ENCODE peak calls at places on chromosomes 13 and 19, in nine cellular contexts. One of them, this sample, is unnamed.

GRCh38 chr19:45906221-45906620 is 3.8 kb upstream of the MYPOP start:
- DNase-seq in HFF-Myc: no peak
- DNase-seq in stimulated activated CD4-positive, alpha-beta T cell treated with anti-CD3 and anti-CD28 coated beads, Interleukin-2, amount 100 ng/mL, for 24 hours: no peak
- DNase-seq in activated naive CD4-positive, alpha-beta T cell treated with anti-CD3 and anti-CD28 coated beads, Interleukin-2, amount 10 ng/mL, durations not matched to agents 7 days and 5 days: no peak
- DNase-seq in activated naive CD8-positive, alpha-beta T cell treated with anti-CD3 and anti-CD28 coated beads for 36 hours: no peak
- DNase-seq in mucosa of descending colon: no peak
- DNase-seq in NCI-H2171: no peak
- DNase-seq in lung: no peak
- DNase-seq in islet precursor cell: no peak
- DNase-seq in this sample: peak

GRCh38 chr13:73996569-73996968 is 137.6 kb downstream of the KLF12 start:
- DNase-seq in mucosa of descending colon: no peak
- DNase-seq in NCI-H2171: no peak
- DNase-seq in activated naive CD4-positive, alpha-beta T cell treated with anti-CD3 and anti-CD28 coated beads, Interleukin-2, amount 10 ng/mL, durations not matched to agents 7 days and 5 days: no peak
- DNase-seq in stimulated activated CD4-positive, alpha-beta T cell treated with anti-CD3 and anti-CD28 coated beads, Interleukin-2, amount 100 ng/mL, for 24 hours: no peak
- DNase-seq in HFF-Myc: no peak
- DNase-seq in lung: no peak
- DNase-seq in activated naive CD8-positive, alpha-beta T cell treated with anti-CD3 and anti-CD28 coated beads for 36 hours: no peak
- DNase-seq in islet precursor cell: no peak
- DNase-seq in this sample: no peak

GRCh38 chr13:93857126-93857525 is 622.4 kb downstream of the DCT start:
- DNase-seq in lung: no peak
- DNase-seq in mucosa of descending colon: no peak
- DNase-seq in islet precursor cell: no peak
- DNase-seq in activated naive CD4-positive, alpha-beta T cell treated with anti-CD3 and anti-CD28 coated beads, Interleukin-2, amount 10 ng/mL, durations not matched to agents 7 days and 5 days: no peak
- DNase-seq in stimulated activated CD4-positive, alpha-beta T cell treated with anti-CD3 and anti-CD28 coated beads, Interleukin-2, amount 100 ng/mL, for 24 hours: no peak
- DNase-seq in HFF-Myc: no peak
- DNase-seq in NCI-H2171: no peak
- DNase-seq in activated naive CD8-positive, alpha-beta T cell treated with anti-CD3 and anti-CD28 coated beads for 36 hours: no peak
- DNase-seq in this sample: peak

GRCh38 chr13:50678464-50679162 is 164.9 kb downstream of the DLEU7 start:
- DNase-seq in activated naive CD4-positive, alpha-beta T cell treated with anti-CD3 and anti-CD28 coated beads, Interleukin-2, amount 10 ng/mL, durations not matched to agents 7 days and 5 days: no peak
- DNase-seq in mucosa of descending colon: no peak
- DNase-seq in stimulated activated CD4-positive, alpha-beta T cell treated with anti-CD3 and anti-CD28 coated beads, Interleukin-2, amount 100 ng/mL, for 24 hours: no peak
- DNase-seq in activated naive CD8-positive, alpha-beta T cell treated with anti-CD3 and anti-CD28 coated beads for 36 hours: no peak
- DNase-seq in lung: no peak
- DNase-seq in HFF-Myc: peak
- DNase-seq in NCI-H2171: no peak
- DNase-seq in islet precursor cell: no peak
- DNase-seq in this sample: peak

GRCh38 chr19:23328211-23328610 is 67.1 kb downstream of the ZNF91 start:
- DNase-seq in lung: no peak
- DNase-seq in NCI-H2171: no peak
- DNase-seq in HFF-Myc: no peak
- DNase-seq in mucosa of descending colon: no peak
- DNase-seq in activated naive CD4-positive, alpha-beta T cell treated with anti-CD3 and anti-CD28 coated beads, Interleukin-2, amount 10 ng/mL, durations not matched to agents 7 days and 5 days: no peak
- DNase-seq in stimulated activated CD4-positive, alpha-beta T cell treated with anti-CD3 and anti-CD28 coated beads, Interleukin-2, amount 100 ng/mL, for 24 hours: no peak
- DNase-seq in islet precursor cell: no peak
- DNase-seq in activated naive CD8-positive, alpha-beta T cell treated with anti-CD3 and anti-CD28 coated beads for 36 hours: no peak
- DNase-seq in this sample: no peak

GRCh38 chr19:389935-390289 is 19.0 kb downstream of the C2CD4C start:
- DNase-seq in activated naive CD4-positive, alpha-beta T cell treated with anti-CD3 and anti-CD28 coated beads, Interleukin-2, amount 10 ng/mL, durations not matched to agents 7 days and 5 days: no peak
- DNase-seq in islet precursor cell: no peak
- DNase-seq in stimulated activated CD4-positive, alpha-beta T cell treated with anti-CD3 and anti-CD28 coated beads, Interleukin-2, amount 100 ng/mL, for 24 hours: no peak
- DNase-seq in mucosa of descending colon: no peak
- DNase-seq in lung: no peak
- DNase-seq in HFF-Myc: no peak
- DNase-seq in NCI-H2171: no peak
- DNase-seq in activated naive CD8-positive, alpha-beta T cell treated with anti-CD3 and anti-CD28 coated beads for 36 hours: no peak
- DNase-seq in this sample: no peak

GRCh38 chr19:19721896-19722295 is 11.0 kb downstream of the ZNF14 start:
- DNase-seq in activated naive CD8-positive, alpha-beta T cell treated with anti-CD3 and anti-CD28 coated beads for 36 hours: no peak
- DNase-seq in lung: no peak
- DNase-seq in islet precursor cell: no peak
- DNase-seq in activated naive CD4-positive, alpha-beta T cell treated with anti-CD3 and anti-CD28 coated beads, Interleukin-2, amount 10 ng/mL, durations not matched to agents 7 days and 5 days: no peak
- DNase-seq in HFF-Myc: no peak
- DNase-seq in stimulated activated CD4-positive, alpha-beta T cell treated with anti-CD3 and anti-CD28 coated beads, Interleukin-2, amount 100 ng/mL, for 24 hours: no peak
- DNase-seq in NCI-H2171: no peak
- DNase-seq in mucosa of descending colon: no peak
- DNase-seq in this sample: no peak

GRCh38 chr19:7900401-7900870 is 3.2 kb upstream of the MAP2K7 start:
- DNase-seq in islet precursor cell: no peak
- DNase-seq in lung: no peak
- DNase-seq in NCI-H2171: no peak
- DNase-seq in mucosa of descending colon: no peak
- DNase-seq in HFF-Myc: no peak
- DNase-seq in activated naive CD8-positive, alpha-beta T cell treated with anti-CD3 and anti-CD28 coated beads for 36 hours: no peak
- DNase-seq in stimulated activated CD4-positive, alpha-beta T cell treated with anti-CD3 and anti-CD28 coated beads, Interleukin-2, amount 100 ng/mL, for 24 hours: no peak
- DNase-seq in activated naive CD4-positive, alpha-beta T cell treated with anti-CD3 and anti-CD28 coated beads, Interleukin-2, amount 10 ng/mL, durations not matched to agents 7 days and 5 days: no peak
- DNase-seq in this sample: no peak

GRCh38 chr13:73754727-73755292 is 379.4 kb downstream of the KLF12 start:
- DNase-seq in islet precursor cell: no peak
- DNase-seq in activated naive CD8-positive, alpha-beta T cell treated with anti-CD3 and anti-CD28 coated beads for 36 hours: no peak
- DNase-seq in activated naive CD4-positive, alpha-beta T cell treated with anti-CD3 and anti-CD28 coated beads, Interleukin-2, amount 10 ng/mL, durations not matched to agents 7 days and 5 days: no peak
- DNase-seq in NCI-H2171: peak
- DNase-seq in HFF-Myc: peak
- DNase-seq in lung: no peak
- DNase-seq in mucosa of descending colon: no peak
- DNase-seq in stimulated activated CD4-positive, alpha-beta T cell treated with anti-CD3 and anti-CD28 coated beads, Interleukin-2, amount 100 ng/mL, for 24 hours: no peak
- DNase-seq in this sample: peak

GRCh38 chr13:106916329-106916728 is 348.4 kb upstream of the ARGLU1 start:
- DNase-seq in stimulated activated CD4-positive, alpha-beta T cell treated with anti-CD3 and anti-CD28 coated beads, Interleukin-2, amount 100 ng/mL, for 24 hours: no peak
- DNase-seq in mucosa of descending colon: no peak
- DNase-seq in NCI-H2171: no peak
- DNase-seq in activated naive CD4-positive, alpha-beta T cell treated with anti-CD3 and anti-CD28 coated beads, Interleukin-2, amount 10 ng/mL, durations not matched to agents 7 days and 5 days: no peak
- DNase-seq in lung: no peak
- DNase-seq in islet precursor cell: no peak
- DNase-seq in activated naive CD8-positive, alpha-beta T cell treated with anti-CD3 and anti-CD28 coated beads for 36 hours: no peak
- DNase-seq in HFF-Myc: no peak
- DNase-seq in this sample: no peak

GRCh38 chr19:51531349-51532315 is at the start of gene SIGLEC6:
- DNase-seq in lung: peak
- DNase-seq in stimulated activated CD4-positive, alpha-beta T cell treated with anti-CD3 and anti-CD28 coated beads, Interleukin-2, amount 100 ng/mL, for 24 hours: peak
- DNase-seq in activated naive CD4-positive, alpha-beta T cell treated with anti-CD3 and anti-CD28 coated beads, Interleukin-2, amount 10 ng/mL, durations not matched to agents 7 days and 5 days: peak
- DNase-seq in HFF-Myc: no peak
- DNase-seq in islet precursor cell: peak
- DNase-seq in activated naive CD8-positive, alpha-beta T cell treated with anti-CD3 and anti-CD28 coated beads for 36 hours: no peak
- DNase-seq in mucosa of descending colon: peak
- DNase-seq in NCI-H2171: no peak
- DNase-seq in this sample: no peak

GRCh38 chr19:18479964-18480723 is 41.7 kb downstream of the ELL start:
- DNase-seq in NCI-H2171: peak
- DNase-seq in stimulated activated CD4-positive, alpha-beta T cell treated with anti-CD3 and anti-CD28 coated beads, Interleukin-2, amount 100 ng/mL, for 24 hours: no peak
- DNase-seq in lung: no peak
- DNase-seq in activated naive CD8-positive, alpha-beta T cell treated with anti-CD3 and anti-CD28 coated beads for 36 hours: no peak
- DNase-seq in mucosa of descending colon: peak
- DNase-seq in HFF-Myc: no peak
- DNase-seq in activated naive CD4-positive, alpha-beta T cell treated with anti-CD3 and anti-CD28 coated beads, Interleukin-2, amount 10 ng/mL, durations not matched to agents 7 days and 5 days: no peak
- DNase-seq in islet precursor cell: no peak
- DNase-seq in this sample: no peak

GRCh38 chr13:19767966-19768365 is 14.8 kb downstream of the PSPC1 start:
- DNase-seq in lung: no peak
- DNase-seq in activated naive CD4-positive, alpha-beta T cell treated with anti-CD3 and anti-CD28 coated beads, Interleukin-2, amount 10 ng/mL, durations not matched to agents 7 days and 5 days: no peak
- DNase-seq in NCI-H2171: no peak
- DNase-seq in mucosa of descending colon: no peak
- DNase-seq in stimulated activated CD4-positive, alpha-beta T cell treated with anti-CD3 and anti-CD28 coated beads, Interleukin-2, amount 100 ng/mL, for 24 hours: no peak
- DNase-seq in HFF-Myc: no peak
- DNase-seq in activated naive CD8-positive, alpha-beta T cell treated with anti-CD3 and anti-CD28 coated beads for 36 hours: no peak
- DNase-seq in islet precursor cell: no peak
- DNase-seq in this sample: no peak

GRCh38 chr13:26423634-26424033 is 133.8 kb upstream of the WASF3 start:
- DNase-seq in HFF-Myc: no peak
- DNase-seq in activated naive CD8-positive, alpha-beta T cell treated with anti-CD3 and anti-CD28 coated beads for 36 hours: no peak
- DNase-seq in stimulated activated CD4-positive, alpha-beta T cell treated with anti-CD3 and anti-CD28 coated beads, Interleukin-2, amount 100 ng/mL, for 24 hours: no peak
- DNase-seq in lung: no peak
- DNase-seq in activated naive CD4-positive, alpha-beta T cell treated with anti-CD3 and anti-CD28 coated beads, Interleukin-2, amount 10 ng/mL, durations not matched to agents 7 days and 5 days: no peak
- DNase-seq in islet precursor cell: peak
- DNase-seq in mucosa of descending colon: no peak
- DNase-seq in NCI-H2171: no peak
- DNase-seq in this sample: no peak

GRCh38 chr19:13841339-13842293 is 35.3 kb upstream of the NANOS3 start:
- DNase-seq in stimulated activated CD4-positive, alpha-beta T cell treated with anti-CD3 and anti-CD28 coated beads, Interleukin-2, amount 100 ng/mL, for 24 hours: no peak
- DNase-seq in lung: peak
- DNase-seq in HFF-Myc: no peak
- DNase-seq in mucosa of descending colon: peak
- DNase-seq in NCI-H2171: no peak
- DNase-seq in activated naive CD4-positive, alpha-beta T cell treated with anti-CD3 and anti-CD28 coated beads, Interleukin-2, amount 10 ng/mL, durations not matched to agents 7 days and 5 days: peak
- DNase-seq in islet precursor cell: peak
- DNase-seq in activated naive CD8-positive, alpha-beta T cell treated with anti-CD3 and anti-CD28 coated beads for 36 hours: peak
- DNase-seq in this sample: peak

GRCh38 chr13:109314101-109314500 is 472.3 kb downstream of the IRS2 start:
- DNase-seq in lung: no peak
- DNase-seq in stimulated activated CD4-positive, alpha-beta T cell treated with anti-CD3 and anti-CD28 coated beads, Interleukin-2, amount 100 ng/mL, for 24 hours: no peak
- DNase-seq in NCI-H2171: no peak
- DNase-seq in HFF-Myc: no peak
- DNase-seq in islet precursor cell: no peak
- DNase-seq in activated naive CD8-positive, alpha-beta T cell treated with anti-CD3 and anti-CD28 coated beads for 36 hours: no peak
- DNase-seq in activated naive CD4-positive, alpha-beta T cell treated with anti-CD3 and anti-CD28 coated beads, Interleukin-2, amount 10 ng/mL, durations not matched to agents 7 days and 5 days: no peak
- DNase-seq in mucosa of descending colon: no peak
- DNase-seq in this sample: no peak

GRCh38 chr13:90701264-90701663 is 646.2 kb upstream of the MIR17HG start:
- DNase-seq in mucosa of descending colon: no peak
- DNase-seq in stimulated activated CD4-positive, alpha-beta T cell treated with anti-CD3 and anti-CD28 coated beads, Interleukin-2, amount 100 ng/mL, for 24 hours: no peak
- DNase-seq in lung: no peak
- DNase-seq in activated naive CD4-positive, alpha-beta T cell treated with anti-CD3 and anti-CD28 coated beads, Interleukin-2, amount 10 ng/mL, durations not matched to agents 7 days and 5 days: no peak
- DNase-seq in islet precursor cell: no peak
- DNase-seq in NCI-H2171: no peak
- DNase-seq in HFF-Myc: no peak
- DNase-seq in activated naive CD8-positive, alpha-beta T cell treated with anti-CD3 and anti-CD28 coated beads for 36 hours: no peak
- DNase-seq in this sample: no peak

GRCh38 chr13:63367522-63368198 is 1952.0 kb upstream of the PCDH20 start:
- DNase-seq in activated naive CD4-positive, alpha-beta T cell treated with anti-CD3 and anti-CD28 coated beads, Interleukin-2, amount 10 ng/mL, durations not matched to agents 7 days and 5 days: no peak
- DNase-seq in islet precursor cell: peak
- DNase-seq in mucosa of descending colon: no peak
- DNase-seq in HFF-Myc: no peak
- DNase-seq in activated naive CD8-positive, alpha-beta T cell treated with anti-CD3 and anti-CD28 coated beads for 36 hours: no peak
- DNase-seq in stimulated activated CD4-positive, alpha-beta T cell treated with anti-CD3 and anti-CD28 coated beads, Interleukin-2, amount 100 ng/mL, for 24 hours: no peak
- DNase-seq in lung: no peak
- DNase-seq in NCI-H2171: no peak
- DNase-seq in this sample: no peak

GRCh38 chr19:50449236-50449899 is 16.7 kb downstream of the MYBPC2 start:
- DNase-seq in NCI-H2171: no peak
- DNase-seq in mucosa of descending colon: no peak
- DNase-seq in HFF-Myc: no peak
- DNase-seq in islet precursor cell: no peak
- DNase-seq in lung: no peak
- DNase-seq in activated naive CD4-positive, alpha-beta T cell treated with anti-CD3 and anti-CD28 coated beads, Interleukin-2, amount 10 ng/mL, durations not matched to agents 7 days and 5 days: no peak
- DNase-seq in stimulated activated CD4-positive, alpha-beta T cell treated with anti-CD3 and anti-CD28 coated beads, Interleukin-2, amount 100 ng/mL, for 24 hours: no peak
- DNase-seq in activated naive CD8-positive, alpha-beta T cell treated with anti-CD3 and anti-CD28 coated beads for 36 hours: no peak
- DNase-seq in this sample: no peak

GRCh38 chr13:70812481-70812880 is 704.2 kb upstream of the KLHL1 start:
- DNase-seq in NCI-H2171: no peak
- DNase-seq in stimulated activated CD4-positive, alpha-beta T cell treated with anti-CD3 and anti-CD28 coated beads, Interleukin-2, amount 100 ng/mL, for 24 hours: no peak
- DNase-seq in HFF-Myc: no peak
- DNase-seq in mucosa of descending colon: no peak
- DNase-seq in activated naive CD4-positive, alpha-beta T cell treated with anti-CD3 and anti-CD28 coated beads, Interleukin-2, amount 10 ng/mL, durations not matched to agents 7 days and 5 days: no peak
- DNase-seq in islet precursor cell: no peak
- DNase-seq in activated naive CD8-positive, alpha-beta T cell treated with anti-CD3 and anti-CD28 coated beads for 36 hours: no peak
- DNase-seq in lung: no peak
- DNase-seq in this sample: peak

GRCh38 chr19:28489126-28489660 is 723.8 kb downstream of the UQCRFS1 start:
- DNase-seq in activated naive CD8-positive, alpha-beta T cell treated with anti-CD3 and anti-CD28 coated beads for 36 hours: no peak
- DNase-seq in islet precursor cell: no peak
- DNase-seq in NCI-H2171: no peak
- DNase-seq in activated naive CD4-positive, alpha-beta T cell treated with anti-CD3 and anti-CD28 coated beads, Interleukin-2, amount 10 ng/mL, durations not matched to agents 7 days and 5 days: no peak
- DNase-seq in mucosa of descending colon: no peak
- DNase-seq in HFF-Myc: no peak
- DNase-seq in lung: no peak
- DNase-seq in stimulated activated CD4-positive, alpha-beta T cell treated with anti-CD3 and anti-CD28 coated beads, Interleukin-2, amount 100 ng/mL, for 24 hours: no peak
- DNase-seq in this sample: no peak

GRCh38 chr19:33691736-33692135 is 70.0 kb downstream of the CHST8 start:
- DNase-seq in activated naive CD4-positive, alpha-beta T cell treated with anti-CD3 and anti-CD28 coated beads, Interleukin-2, amount 10 ng/mL, durations not matched to agents 7 days and 5 days: no peak
- DNase-seq in HFF-Myc: no peak
- DNase-seq in NCI-H2171: no peak
- DNase-seq in mucosa of descending colon: no peak
- DNase-seq in islet precursor cell: no peak
- DNase-seq in stimulated activated CD4-positive, alpha-beta T cell treated with anti-CD3 and anti-CD28 coated beads, Interleukin-2, amount 100 ng/mL, for 24 hours: no peak
- DNase-seq in activated naive CD8-positive, alpha-beta T cell treated with anti-CD3 and anti-CD28 coated beads for 36 hours: no peak
- DNase-seq in lung: no peak
- DNase-seq in this sample: no peak

GRCh38 chr13:29591310-29591709 is 4.2 kb downstream of the SLC7A1 start:
- DNase-seq in stimulated activated CD4-positive, alpha-beta T cell treated with anti-CD3 and anti-CD28 coated beads, Interleukin-2, amount 100 ng/mL, for 24 hours: no peak
- DNase-seq in islet precursor cell: no peak
- DNase-seq in activated naive CD4-positive, alpha-beta T cell treated with anti-CD3 and anti-CD28 coated beads, Interleukin-2, amount 10 ng/mL, durations not matched to agents 7 days and 5 days: no peak
- DNase-seq in lung: no peak
- DNase-seq in activated naive CD8-positive, alpha-beta T cell treated with anti-CD3 and anti-CD28 coated beads for 36 hours: no peak
- DNase-seq in NCI-H2171: no peak
- DNase-seq in HFF-Myc: no peak
- DNase-seq in mucosa of descending colon: no peak
- DNase-seq in this sample: no peak

GRCh38 chr13:30832845-30833332 is 73.2 kb upstream of the MEDAG start:
- DNase-seq in activated naive CD4-positive, alpha-beta T cell treated with anti-CD3 and anti-CD28 coated beads, Interleukin-2, amount 10 ng/mL, durations not matched to agents 7 days and 5 days: no peak
- DNase-seq in activated naive CD8-positive, alpha-beta T cell treated with anti-CD3 and anti-CD28 coated beads for 36 hours: peak
- DNase-seq in lung: no peak
- DNase-seq in stimulated activated CD4-positive, alpha-beta T cell treated with anti-CD3 and anti-CD28 coated beads, Interleukin-2, amount 100 ng/mL, for 24 hours: peak
- DNase-seq in mucosa of descending colon: peak
- DNase-seq in islet precursor cell: peak
- DNase-seq in NCI-H2171: peak
- DNase-seq in HFF-Myc: no peak
- DNase-seq in this sample: peak

GRCh38 chr19:57241181-57241580 is 749 bp downstream of the ZNF805 start:
- DNase-seq in lung: no peak
- DNase-seq in HFF-Myc: no peak
- DNase-seq in activated naive CD4-positive, alpha-beta T cell treated with anti-CD3 and anti-CD28 coated beads, Interleukin-2, amount 10 ng/mL, durations not matched to agents 7 days and 5 days: no peak
- DNase-seq in stimulated activated CD4-positive, alpha-beta T cell treated with anti-CD3 and anti-CD28 coated beads, Interleukin-2, amount 100 ng/mL, for 24 hours: no peak
- DNase-seq in NCI-H2171: no peak
- DNase-seq in islet precursor cell: no peak
- DNase-seq in activated naive CD8-positive, alpha-beta T cell treated with anti-CD3 and anti-CD28 coated beads for 36 hours: no peak
- DNase-seq in mucosa of descending colon: no peak
- DNase-seq in this sample: peak

GRCh38 chr13:45564108-45564507 is 51.4 kb downstream of the ERICH6B start:
- DNase-seq in stimulated activated CD4-positive, alpha-beta T cell treated with anti-CD3 and anti-CD28 coated beads, Interleukin-2, amount 100 ng/mL, for 24 hours: no peak
- DNase-seq in lung: peak
- DNase-seq in HFF-Myc: peak
- DNase-seq in NCI-H2171: no peak
- DNase-seq in activated naive CD8-positive, alpha-beta T cell treated with anti-CD3 and anti-CD28 coated beads for 36 hours: no peak
- DNase-seq in mucosa of descending colon: no peak
- DNase-seq in islet precursor cell: peak
- DNase-seq in activated naive CD4-positive, alpha-beta T cell treated with anti-CD3 and anti-CD28 coated beads, Interleukin-2, amount 10 ng/mL, durations not matched to agents 7 days and 5 days: no peak
- DNase-seq in this sample: peak

GRCh38 chr13:86725105-86725504 is 925.9 kb upstream of the SLITRK6 start:
- DNase-seq in lung: no peak
- DNase-seq in activated naive CD4-positive, alpha-beta T cell treated with anti-CD3 and anti-CD28 coated beads, Interleukin-2, amount 10 ng/mL, durations not matched to agents 7 days and 5 days: no peak
- DNase-seq in HFF-Myc: no peak
- DNase-seq in activated naive CD8-positive, alpha-beta T cell treated with anti-CD3 and anti-CD28 coated beads for 36 hours: no peak
- DNase-seq in NCI-H2171: no peak
- DNase-seq in stimulated activated CD4-positive, alpha-beta T cell treated with anti-CD3 and anti-CD28 coated beads, Interleukin-2, amount 100 ng/mL, for 24 hours: no peak
- DNase-seq in mucosa of descending colon: no peak
- DNase-seq in islet precursor cell: peak
- DNase-seq in this sample: no peak

GRCh38 chr13:75968103-75968838 is 332.1 kb downstream of the LMO7 start:
- DNase-seq in islet precursor cell: no peak
- DNase-seq in activated naive CD4-positive, alpha-beta T cell treated with anti-CD3 and anti-CD28 coated beads, Interleukin-2, amount 10 ng/mL, durations not matched to agents 7 days and 5 days: no peak
- DNase-seq in NCI-H2171: no peak
- DNase-seq in lung: no peak
- DNase-seq in stimulated activated CD4-positive, alpha-beta T cell treated with anti-CD3 and anti-CD28 coated beads, Interleukin-2, amount 100 ng/mL, for 24 hours: no peak
- DNase-seq in mucosa of descending colon: no peak
- DNase-seq in HFF-Myc: no peak
- DNase-seq in activated naive CD8-positive, alpha-beta T cell treated with anti-CD3 and anti-CD28 coated beads for 36 hours: no peak
- DNase-seq in this sample: peak